ENCODE peak calls at places on chromosome 6, in four cellular contexts. One of them, this sample, is unnamed.

GRCh38 chr6:117615981-117616961 is 14.0 kb upstream of the GOPC start:
- DNase-seq in mammary epithelial cell: no peak
- DNase-seq in heart right ventricle: no peak
- DNase-seq in tibial artery: no peak
- DNase-seq in this sample: no peak

GRCh38 chr6:65280060-65280459 is 427.0 kb downstream of the EYS start:
- DNase-seq in mammary epithelial cell: no peak
- DNase-seq in heart right ventricle: no peak
- DNase-seq in tibial artery: no peak
- DNase-seq in this sample: no peak

GRCh38 chr6:34045698-34046097 is 100.2 kb downstream of the GRM4 start:
- DNase-seq in mammary epithelial cell: no peak
- DNase-seq in heart right ventricle: no peak
- DNase-seq in tibial artery: no peak
- DNase-seq in this sample: no peak

GRCh38 chr6:139230421-139230840 is 61.4 kb downstream of the TXLNB start:
- DNase-seq in mammary epithelial cell: no peak
- DNase-seq in heart right ventricle: no peak
- DNase-seq in tibial artery: no peak
- DNase-seq in this sample: no peak

GRCh38 chr6:98136333-98136732 is 698.0 kb upstream of the POU3F2 start:
- DNase-seq in mammary epithelial cell: no peak
- DNase-seq in heart right ventricle: no peak
- DNase-seq in tibial artery: no peak
- DNase-seq in this sample: no peak

GRCh38 chr6:112539355-112539754 is 192.2 kb downstream of the RFPL4B start:
- DNase-seq in mammary epithelial cell: no peak
- DNase-seq in heart right ventricle: no peak
- DNase-seq in tibial artery: no peak
- DNase-seq in this sample: no peak

GRCh38 chr6:33840064-33840926 is 36.5 kb upstream of the MLN start:
- DNase-seq in mammary epithelial cell: peak; percentile 97
- DNase-seq in heart right ventricle: peak; percentile 41
- DNase-seq in tibial artery: no peak
- DNase-seq in this sample: no peak

GRCh38 chr6:22612241-22612640 is 42.9 kb downstream of the HDGFL1 start:
- DNase-seq in mammary epithelial cell: no peak
- DNase-seq in heart right ventricle: no peak
- DNase-seq in tibial artery: no peak
- DNase-seq in this sample: no peak

GRCh38 chr6:33993653-33994052 is 152.2 kb downstream of the GRM4 start:
- DNase-seq in mammary epithelial cell: no peak
- DNase-seq in heart right ventricle: no peak
- DNase-seq in tibial artery: no peak
- DNase-seq in this sample: no peak

GRCh38 chr6:78436335-78436734 is 431.0 kb upstream of the IRAK1BP1 start:
- DNase-seq in mammary epithelial cell: peak; percentile 23
- DNase-seq in heart right ventricle: no peak
- DNase-seq in tibial artery: no peak
- DNase-seq in this sample: no peak

GRCh38 chr6:85449388-85449817 is 480 bp upstream of the NT5E start:
- DNase-seq in mammary epithelial cell: peak; percentile 80
- DNase-seq in heart right ventricle: peak; percentile 20
- DNase-seq in tibial artery: no peak
- DNase-seq in this sample: peak; percentile 65
- H3K4me3 ChIP-seq in mammary epithelial cell: peak overlapping the region; percentile 71
- H3K4me3 ChIP-seq in heart right ventricle: peak overlapping the region; percentile 70
- H3K4me3 ChIP-seq in tibial artery: peak overlapping the region; percentile 64
- H3K4me3 ChIP-seq in this sample: peak overlapping the region; percentile 79

DNA sequence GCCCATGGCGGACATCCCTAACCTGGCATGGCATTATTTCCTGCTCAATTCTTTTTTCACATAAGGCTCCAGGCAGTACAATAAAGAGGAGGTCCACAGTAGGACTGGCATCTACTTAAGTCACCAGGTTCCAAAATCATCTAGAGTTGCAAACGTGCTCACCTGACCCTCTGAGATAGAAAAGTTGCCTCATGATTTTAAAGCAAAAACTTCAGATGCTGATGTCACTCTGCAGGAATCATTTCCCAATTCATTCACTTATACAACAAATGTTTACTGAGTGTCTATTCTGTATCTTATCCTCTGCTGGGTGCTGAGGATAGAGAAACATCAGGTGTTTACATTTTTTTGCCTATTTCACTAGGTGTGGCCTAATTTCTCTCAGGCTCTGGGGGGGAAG is 2.2 kb downstream of the ADGRF4 start:
- DNase-seq in mammary epithelial cell: peak; percentile 45
- DNase-seq in heart right ventricle: no peak
- DNase-seq in tibial artery: no peak
- DNase-seq in this sample: no peak
- H3K4me3 ChIP-seq in mammary epithelial cell: no peak overlapping the region
- H3K4me3 ChIP-seq in heart right ventricle: no peak overlapping the region
- H3K4me3 ChIP-seq in tibial artery: no peak overlapping the region
- H3K4me3 ChIP-seq in this sample: no peak overlapping the region

GRCh38 chr6:168319279-168320051 is at the start of gene DACT2:
- DNase-seq in mammary epithelial cell: no peak
- DNase-seq in heart right ventricle: no peak
- DNase-seq in tibial artery: no peak
- DNase-seq in this sample: no peak
- H3K4me3 ChIP-seq in mammary epithelial cell: no peak within 1 kb of the TSS
- H3K4me3 ChIP-seq in heart right ventricle: peak within 1 kb of the TSS; percentile 42
- H3K4me3 ChIP-seq in tibial artery: peak within 1 kb of the TSS; percentile 34
- H3K4me3 ChIP-seq in this sample: peak within 1 kb of the TSS; percentile 37

GRCh38 chr6:167303660-167304625 is 12.8 kb downstream of the UNC93A start:
- DNase-seq in mammary epithelial cell: no peak
- DNase-seq in heart right ventricle: no peak
- DNase-seq in tibial artery: no peak
- DNase-seq in this sample: no peak
- H3K4me3 ChIP-seq in mammary epithelial cell: no peak overlapping the region
- H3K4me3 ChIP-seq in heart right ventricle: no peak overlapping the region
- H3K4me3 ChIP-seq in tibial artery: no peak overlapping the region
- H3K4me3 ChIP-seq in this sample: no peak overlapping the region

GRCh38 chr6:99868074-99868702 is 125.8 kb downstream of the MCHR2 start:
- DNase-seq in mammary epithelial cell: peak; percentile 48
- DNase-seq in heart right ventricle: peak; percentile 50
- DNase-seq in tibial artery: no peak
- DNase-seq in this sample: peak; percentile 66
- H3K4me3 ChIP-seq in mammary epithelial cell: no peak overlapping the region
- H3K4me3 ChIP-seq in heart right ventricle: no peak overlapping the region
- H3K4me3 ChIP-seq in tibial artery: no peak overlapping the region
- H3K4me3 ChIP-seq in this sample: no peak overlapping the region

DNA sequence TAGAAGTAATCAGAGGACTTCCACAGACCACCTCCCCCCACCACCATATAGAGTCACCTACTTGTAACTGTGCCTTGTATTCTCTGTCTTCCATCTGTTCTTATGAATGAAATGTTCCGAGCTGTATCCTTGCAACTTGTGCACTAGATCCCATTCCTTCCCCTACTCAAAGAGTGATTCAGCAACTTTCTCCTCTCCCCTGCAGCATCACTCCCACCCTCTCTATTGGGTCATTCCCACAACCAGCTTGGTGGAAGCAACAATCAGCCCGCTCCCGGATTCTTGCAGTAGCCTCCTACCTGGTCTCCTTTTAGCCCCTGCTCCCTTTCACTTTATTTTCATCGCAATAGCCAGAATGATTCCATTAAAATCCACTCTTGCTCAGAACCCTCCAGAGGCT is 34.9 kb upstream of the REV3L start:
- DNase-seq in mammary epithelial cell: no peak
- DNase-seq in heart right ventricle: no peak
- DNase-seq in tibial artery: no peak
- DNase-seq in this sample: no peak
- H3K4me3 ChIP-seq in mammary epithelial cell: no peak overlapping the region
- H3K4me3 ChIP-seq in heart right ventricle: no peak overlapping the region
- H3K4me3 ChIP-seq in tibial artery: no peak overlapping the region
- H3K4me3 ChIP-seq in this sample: no peak overlapping the region

GRCh38 chr6:143744593-143745151 is 66.9 kb downstream of the PHACTR2 start:
- DNase-seq in mammary epithelial cell: no peak
- DNase-seq in heart right ventricle: no peak
- DNase-seq in tibial artery: no peak
- DNase-seq in this sample: no peak
- H3K4me3 ChIP-seq in mammary epithelial cell: no peak overlapping the region
- H3K4me3 ChIP-seq in heart right ventricle: peak overlapping the region; percentile 18
- H3K4me3 ChIP-seq in tibial artery: no peak overlapping the region
- H3K4me3 ChIP-seq in this sample: peak overlapping the region; percentile 12